ENCODE peak calls at places on chromosomes 12 and 14, in seven cellular contexts. P is A549, B is HCT116, V is K562, F is SK-N-SH, X is GM12878, Z is HepG2. K is an unnamed sample.

GRCh38 chr12:3810540-3810939 is 57.6 kb upstream of the CRACR2A start:
- DNase-seq in Z (no peak), B (no peak), F (no peak), V (no peak), P (no peak), X (no peak), K (no peak)

GRCh38 chr12:117576053-117576452 is 214.6 kb upstream of the NOS1 start:
- DNase-seq in B (no peak), X (no peak), F (no peak), P (no peak), V (no peak), Z (no peak), K (no peak)

GRCh38 chr14:30759172-30760125 is 114.9 kb upstream of the COCH start:
- DNase-seq in F (no peak), P (no peak), V (no peak), B (no peak), Z (no peak), X (no peak), K (no peak)

GRCh38 chr12:123113038-123113437 is 37.9 kb downstream of the PITPNM2 start:
- DNase-seq in B (no peak), Z (no peak), X (no peak), P (no peak), V (no peak), F (no peak), K (no peak)

GRCh38 chr14:65302571-65303184 is 109.9 kb upstream of the FUT8 start:
- DNase-seq in B (no peak), P (no peak), V (no peak), Z (no peak), F (no peak), X (peak; percentile 98), K (no peak)

GRCh38 chr14:44700184-44700583 is 193.1 kb upstream of the FSCB start:
- DNase-seq in P (no peak), Z (no peak), B (no peak), X (no peak), F (no peak), V (no peak), K (no peak)

GRCh38 chr12:133165776-133166175 is 15.5 kb upstream of the ZNF268 start:
- DNase-seq in X (no peak), P (no peak), Z (no peak), V (no peak), F (no peak), B (no peak), K (no peak)

GRCh38 chr14:35991356-35991755 is 165.2 kb downstream of the BRMS1L start:
- DNase-seq in Z (no peak), X (no peak), B (no peak), V (no peak), F (no peak), P (no peak), K (no peak)

GRCh38 chr12:82793882-82794281 is 107.2 kb downstream of the TMTC2 start:
- DNase-seq in X (no peak), Z (no peak), F (no peak), B (no peak), P (no peak), V (no peak), K (no peak)

GRCh38 chr14:76937181-76938091 is 91.1 kb downstream of the IRF2BPL start:
- DNase-seq in P (no peak), X (no peak), F (peak; percentile 93), Z (no peak), V (peak; percentile 38), B (no peak), K (no peak)

GRCh38 chr12:103868215-103868614 is 27.2 kb upstream of the NT5DC3 start:
- DNase-seq in Z (no peak), P (no peak), F (no peak), B (no peak), X (no peak), V (no peak), K (no peak)

GRCh38 chr12:89882051-89882450 is 173.4 kb upstream of the ATP2B1 start:
- DNase-seq in Z (no peak), X (peak; percentile 55), B (no peak), F (no peak), V (no peak), P (no peak), K (no peak)

GRCh38 chr14:36333106-36333505 is 12.7 kb upstream of the MBIP start:
- DNase-seq in F (no peak), P (no peak), V (no peak), B (no peak), Z (no peak), X (no peak), K (no peak)

GRCh38 chr12:118842753-118843335 is 138.5 kb upstream of the SRRM4 start:
- DNase-seq in X (no peak), F (no peak), B (no peak), Z (no peak), V (no peak), P (no peak), K (no peak)

GRCh38 chr14:49972840-49973239 is 80.0 kb downstream of the ARF6 start:
- DNase-seq in X (no peak), P (peak; percentile 72), Z (peak; percentile 82), V (peak; percentile 48), B (peak; percentile 71), F (no peak), K (peak; percentile 87)

GRCh38 chr14:61369097-61369496 is 47.7 kb downstream of the PRKCH start:
- DNase-seq in V (no peak), F (no peak), B (no peak), P (no peak), X (no peak), Z (no peak), K (no peak)

GRCh38 chr12:71299541-71300376 is 139.8 kb upstream of the LGR5 start:
- DNase-seq in X (no peak), V (peak; percentile 89), P (no peak), B (no peak), Z (no peak), F (no peak), K (no peak)

GRCh38 chr12:115011703-115012102 is 327.7 kb upstream of the TBX3 start:
- DNase-seq in P (no peak), V (no peak), X (no peak), Z (no peak), B (no peak), F (no peak), K (no peak)

GRCh38 chr12:119156401-119156800 is 22.3 kb upstream of the HSPB8 start:
- DNase-seq in F (peak; percentile 54), P (no peak), X (no peak), V (no peak), Z (no peak), B (no peak), K (no peak)

GRCh38 chr14:76040704-76041103 is 55.1 kb downstream of the IFT43 start:
- DNase-seq in F (no peak), Z (no peak), P (no peak), V (no peak), X (no peak), B (no peak), K (no peak)

GRCh38 chr12:54216580-54217308 is 28.0 kb upstream of the SMUG1 start:
- DNase-seq in F (peak; percentile 87), B (peak; percentile 86), Z (peak; percentile 79), V (peak; percentile 95), P (peak; percentile 79), X (no peak), K (peak; percentile 67)

GRCh38 chr12:126554599-126554998 is 1489.4 kb downstream of the AACS start:
- DNase-seq in P (no peak), F (no peak), V (no peak), Z (no peak), B (no peak), X (no peak), K (no peak)

GRCh38 chr14:61177279-61178225 is 103.6 kb downstream of the TMEM30B start:
- DNase-seq in P (no peak), X (no peak), B (peak; percentile 56), F (no peak), V (no peak), Z (no peak), K (no peak)

GRCh38 chr12:97745406-97746101 is 282.9 kb downstream of the RMST start:
- DNase-seq in P (no peak), X (no peak), B (no peak), Z (no peak), V (no peak), F (no peak), K (no peak)

GRCh38 chr14:99316281-99317163 is 44.5 kb upstream of the BCL11B start:
- DNase-seq in P (peak; percentile 73), B (peak; percentile 12), X (no peak), Z (peak; percentile 92), V (no peak), F (no peak), K (no peak)
- TF ChIP-seq REST in P (no peak), B (no peak), X (no peak), Z (no peak), V (no peak), F (no peak), K (no peak)

GRCh38 chr14:96564389-96564788 is 62.2 kb downstream of the PAPOLA start:
- DNase-seq in B (no peak), Z (no peak), F (no peak), P (no peak), V (no peak), X (no peak), K (no peak)
- H3K9me3 ChIP-seq in B (no peaks in the 10 kb centered on the region), Z (no peaks in the 10 kb centered on the region), F (no peaks in the 10 kb centered on the region), P (no peaks in the 10 kb centered on the region), V (no peaks in the 10 kb centered on the region), X (no peaks in the 10 kb centered on the region), K (no peaks in the 10 kb centered on the region)

GRCh38 chr14:103122578-103123127 is 608 bp upstream of the TNFAIP2 start:
- DNase-seq in V (no peak), B (no peak), Z (no peak), X (no peak), F (peak; percentile 60), P (no peak), K (no peak)
- H3K4me1 ChIP-seq in V (peaks cover 29% of the 10 kb centered on the region), B (peaks cover 34% of the 10 kb centered on the region), Z (peaks cover 52% of the 10 kb centered on the region), X (peaks cover 21% of the 10 kb centered on the region), F (peaks cover 11% of the 10 kb centered on the region), P (peaks cover 71% of the 10 kb centered on the region), K (peaks cover 40% of the 10 kb centered on the region)

GRCh38 chr12:6614513-6615177 is 7.5 kb upstream of the CHD4 start:
- DNase-seq in V (no peak), X (no peak), B (no peak), F (no peak), Z (no peak), P (peak; percentile 33), K (no peak)

GRCh38 chr12:6618483-6618882 is 11.3 kb upstream of the CHD4 start:
- DNase-seq in V (no peak), P (no peak), F (no peak), Z (no peak), X (no peak), B (no peak), K (no peak)

GRCh38 chr12:6620885-6621274 is 13.7 kb upstream of the CHD4 start:
- DNase-seq in B (no peak), X (no peak), Z (no peak), F (no peak), P (no peak), V (no peak), K (no peak)

GRCh38 chr12:6615802-6616201 is 8.6 kb upstream of the CHD4 start:
- DNase-seq in B (no peak), X (no peak), P (no peak), F (no peak), Z (no peak), V (no peak), K (no peak)

GRCh38 chr12:6620137-6620884 is 13.1 kb upstream of the CHD4 start:
- DNase-seq in X (no peak), Z (no peak), V (no peak), P (no peak), F (peak; percentile 17), B (no peak), K (no peak)
- TF ChIP-seq REST in X (no peak), Z (no peak), V (no peak), P (no peak), F (no peak), B (no peak), K (no peak)

GRCh38 chr12:23356927-23357708 is 592.4 kb downstream of the SOX5 start:
- DNase-seq in Z (no peak), X (no peak), P (no peak), V (no peak), F (no peak), B (no peak), K (no peak)
- H3K9me3 ChIP-seq in Z (no peaks in the 10 kb centered on the region), X (no peaks in the 10 kb centered on the region), P (no peaks in the 10 kb centered on the region), V (no peaks in the 10 kb centered on the region), F (no peaks in the 10 kb centered on the region), B (peaks cover 30% of the 10 kb centered on the region), K (no peaks in the 10 kb centered on the region)

K was measured in Panc1.